ENCODE peak calls at places on chromosomes 16 and 17, in five cellular contexts. One of them, this sample, is unnamed.

GRCh38 chr17:31416503-31416923 is 25.0 kb downstream of the RAB11FIP4 start:
- DNase-seq in cardiac muscle cell: peak
- DNase-seq in body of pancreas: no peak
- DNase-seq in AG09319: no peak
- DNase-seq in HFF-Myc: no peak
- DNase-seq in this sample: no peak

GRCh38 chr17:50699410-50699809 is 8.3 kb downstream of the ANKRD40 start:
- DNase-seq in cardiac muscle cell: no peak
- DNase-seq in body of pancreas: no peak
- DNase-seq in AG09319: no peak
- DNase-seq in HFF-Myc: no peak
- DNase-seq in this sample: peak

GRCh38 chr17:73278465-73279453 is 17.1 kb upstream of the CPSF4L start:
- DNase-seq in cardiac muscle cell: peak
- DNase-seq in body of pancreas: peak
- DNase-seq in AG09319: no peak
- DNase-seq in HFF-Myc: no peak
- DNase-seq in this sample: no peak

GRCh38 chr16:23148513-23149266 is 562 bp downstream of the USP31 start:
- DNase-seq in cardiac muscle cell: peak
- DNase-seq in body of pancreas: peak
- DNase-seq in AG09319: no peak
- DNase-seq in HFF-Myc: no peak
- DNase-seq in this sample: peak

GRCh38 chr16:8878523-8878911 is 3.6 kb upstream of the LITAFD start:
- DNase-seq in cardiac muscle cell: no peak
- DNase-seq in body of pancreas: no peak
- DNase-seq in AG09319: no peak
- DNase-seq in HFF-Myc: no peak
- DNase-seq in this sample: peak

GRCh38 chr16:49858200-49859129 is 2.6 kb upstream of the ZNF423 start:
- DNase-seq in cardiac muscle cell: peak
- DNase-seq in body of pancreas: peak
- DNase-seq in AG09319: no peak
- DNase-seq in HFF-Myc: no peak
- DNase-seq in this sample: no peak

GRCh38 chr17:6470751-6471521 is 26.7 kb downstream of the PIMREG start:
- DNase-seq in cardiac muscle cell: no peak
- DNase-seq in body of pancreas: no peak
- DNase-seq in AG09319: no peak
- DNase-seq in HFF-Myc: no peak
- DNase-seq in this sample: no peak

GRCh38 chr17:7021993-7022778 is 664 bp upstream of the BCL6B start:
- DNase-seq in cardiac muscle cell: peak
- DNase-seq in body of pancreas: peak
- DNase-seq in AG09319: no peak
- DNase-seq in HFF-Myc: no peak
- DNase-seq in this sample: peak

GRCh38 chr17:72466199-72466598 is 345.4 kb downstream of the SOX9 start:
- DNase-seq in cardiac muscle cell: no peak
- DNase-seq in body of pancreas: no peak
- DNase-seq in AG09319: no peak
- DNase-seq in HFF-Myc: no peak
- DNase-seq in this sample: peak

GRCh38 chr16:47787695-47788094 is 326.6 kb downstream of the PHKB start:
- DNase-seq in cardiac muscle cell: peak
- DNase-seq in body of pancreas: no peak
- DNase-seq in AG09319: no peak
- DNase-seq in HFF-Myc: no peak
- DNase-seq in this sample: no peak

GRCh38 chr16:19674485-19674884 is 43.5 kb downstream of the KNOP1 start:
- DNase-seq in cardiac muscle cell: no peak
- DNase-seq in body of pancreas: no peak
- DNase-seq in AG09319: no peak
- DNase-seq in HFF-Myc: no peak
- DNase-seq in this sample: no peak

GRCh38 chr16:1564325-1564724 is 30.9 kb downstream of the TMEM204 start:
- DNase-seq in cardiac muscle cell: no peak
- DNase-seq in body of pancreas: no peak
- DNase-seq in AG09319: no peak
- DNase-seq in HFF-Myc: no peak
- DNase-seq in this sample: peak

GRCh38 chr17:80649672-80650338 is 105.2 kb downstream of the RPTOR start:
- DNase-seq in cardiac muscle cell: peak
- DNase-seq in body of pancreas: peak
- DNase-seq in AG09319: peak
- DNase-seq in HFF-Myc: peak
- DNase-seq in this sample: peak

GRCh38 chr17:50396261-50397110 is 837 bp downstream of the LRRC59 start:
- DNase-seq in cardiac muscle cell: peak
- DNase-seq in body of pancreas: peak
- DNase-seq in AG09319: peak
- DNase-seq in HFF-Myc: no peak
- DNase-seq in this sample: peak

GRCh38 chr17:44830359-44831269 is 527 bp upstream of the GJC1 start:
- DNase-seq in cardiac muscle cell: peak
- DNase-seq in body of pancreas: peak
- DNase-seq in AG09319: no peak
- DNase-seq in HFF-Myc: no peak
- DNase-seq in this sample: peak

GRCh38 chr17:45722161-45722560 is 62.0 kb upstream of the CRHR1 start:
- DNase-seq in cardiac muscle cell: peak
- DNase-seq in body of pancreas: peak
- DNase-seq in AG09319: no peak
- DNase-seq in HFF-Myc: no peak
- DNase-seq in this sample: peak

GRCh38 chr17:17416400-17417360 is 60.1 kb upstream of the MED9 start:
- DNase-seq in cardiac muscle cell: no peak
- DNase-seq in body of pancreas: peak
- DNase-seq in AG09319: peak
- DNase-seq in HFF-Myc: no peak
- DNase-seq in this sample: peak

GRCh38 chr17:75530837-75531723 is 5.6 kb downstream of the LLGL2 start:
- DNase-seq in cardiac muscle cell: no peak
- DNase-seq in body of pancreas: peak
- DNase-seq in AG09319: no peak
- DNase-seq in HFF-Myc: no peak
- DNase-seq in this sample: no peak

GRCh38 chr17:48294989-48295892 is 134.8 kb downstream of the SKAP1 start:
- DNase-seq in cardiac muscle cell: no peak
- DNase-seq in body of pancreas: no peak
- DNase-seq in AG09319: no peak
- DNase-seq in HFF-Myc: peak
- DNase-seq in this sample: no peak

GRCh38 chr16:85231959-85232358 is 119.7 kb upstream of the CIBAR2 start:
- DNase-seq in cardiac muscle cell: no peak
- DNase-seq in body of pancreas: no peak
- DNase-seq in AG09319: no peak
- DNase-seq in HFF-Myc: no peak
- DNase-seq in this sample: no peak

GRCh38 chr16:11698271-11698689 is 30.0 kb downstream of the SNN start:
- DNase-seq in cardiac muscle cell: no peak
- DNase-seq in body of pancreas: no peak
- DNase-seq in AG09319: no peak
- DNase-seq in HFF-Myc: no peak
- DNase-seq in this sample: no peak

GRCh38 chr16:17270683-17271109 is 200.1 kb downstream of the XYLT1 start:
- DNase-seq in cardiac muscle cell: no peak
- DNase-seq in body of pancreas: peak
- DNase-seq in AG09319: no peak
- DNase-seq in HFF-Myc: no peak
- DNase-seq in this sample: peak

GRCh38 chr17:42233994-42234393 is 39.7 kb upstream of the GHDC start:
- DNase-seq in cardiac muscle cell: no peak
- DNase-seq in body of pancreas: no peak
- DNase-seq in AG09319: no peak
- DNase-seq in HFF-Myc: no peak
- DNase-seq in this sample: no peak

GRCh38 chr16:50881331-50881830 is 139.5 kb downstream of the CYLD start:
- DNase-seq in cardiac muscle cell: no peak
- DNase-seq in body of pancreas: no peak
- DNase-seq in AG09319: no peak
- DNase-seq in HFF-Myc: no peak
- DNase-seq in this sample: no peak

GRCh38 chr16:12800751-12801308 is 2.9 kb downstream of the CPPED1 start:
- DNase-seq in cardiac muscle cell: no peak
- DNase-seq in body of pancreas: no peak
- DNase-seq in AG09319: no peak
- DNase-seq in HFF-Myc: no peak
- DNase-seq in this sample: no peak

GRCh38 chr17:39236981-39237441 is 11.3 kb upstream of the STAC2 start:
- DNase-seq in cardiac muscle cell: no peak
- DNase-seq in body of pancreas: no peak
- DNase-seq in AG09319: no peak
- DNase-seq in HFF-Myc: no peak
- DNase-seq in this sample: peak

GRCh38 chr17:27657620-27658019 is 26.6 kb downstream of the LGALS9 start:
- DNase-seq in cardiac muscle cell: peak
- DNase-seq in body of pancreas: no peak
- DNase-seq in AG09319: no peak
- DNase-seq in HFF-Myc: no peak
- DNase-seq in this sample: no peak

GRCh38 chr17:9266031-9266680 is 244.8 kb downstream of the NTN1 start:
- DNase-seq in cardiac muscle cell: no peak
- DNase-seq in body of pancreas: no peak
- DNase-seq in AG09319: no peak
- DNase-seq in HFF-Myc: no peak
- DNase-seq in this sample: no peak

GRCh38 chr17:44672479-44673093 is 16.3 kb downstream of the MEIOC start:
- DNase-seq in cardiac muscle cell: peak
- DNase-seq in body of pancreas: no peak
- DNase-seq in AG09319: no peak
- DNase-seq in HFF-Myc: no peak
- DNase-seq in this sample: no peak

DNA sequence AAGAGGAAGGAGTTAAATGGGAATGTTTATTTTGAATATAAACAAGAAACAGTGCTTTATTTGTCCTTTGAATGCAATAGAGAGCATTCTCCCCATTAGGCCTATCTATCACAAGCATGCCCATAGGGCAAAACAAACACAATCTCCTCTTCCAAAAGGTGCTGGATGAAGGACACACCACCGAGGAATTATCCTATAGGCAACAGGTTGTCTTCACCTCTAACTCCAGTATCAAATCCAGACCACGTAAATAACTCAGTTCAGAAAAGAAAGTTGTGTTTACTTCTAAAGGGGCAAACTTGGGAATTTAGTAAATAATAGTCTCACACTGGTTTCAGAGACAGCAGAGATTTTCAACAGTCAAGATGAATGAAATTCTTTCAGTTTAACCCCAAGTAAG is 83.7 kb upstream of the CLEC18B start:
- DNase-seq in cardiac muscle cell: no peak
- DNase-seq in body of pancreas: no peak
- DNase-seq in AG09319: no peak
- DNase-seq in HFF-Myc: no peak
- DNase-seq in this sample: no peak
- TF ChIP-seq CTCF in cardiac muscle cell: no peak
- TF ChIP-seq CTCF in body of pancreas: no peak
- TF ChIP-seq CTCF in AG09319: no peak
- TF ChIP-seq CTCF in HFF-Myc: no peak
- TF ChIP-seq CTCF in this sample: no peak

DNA sequence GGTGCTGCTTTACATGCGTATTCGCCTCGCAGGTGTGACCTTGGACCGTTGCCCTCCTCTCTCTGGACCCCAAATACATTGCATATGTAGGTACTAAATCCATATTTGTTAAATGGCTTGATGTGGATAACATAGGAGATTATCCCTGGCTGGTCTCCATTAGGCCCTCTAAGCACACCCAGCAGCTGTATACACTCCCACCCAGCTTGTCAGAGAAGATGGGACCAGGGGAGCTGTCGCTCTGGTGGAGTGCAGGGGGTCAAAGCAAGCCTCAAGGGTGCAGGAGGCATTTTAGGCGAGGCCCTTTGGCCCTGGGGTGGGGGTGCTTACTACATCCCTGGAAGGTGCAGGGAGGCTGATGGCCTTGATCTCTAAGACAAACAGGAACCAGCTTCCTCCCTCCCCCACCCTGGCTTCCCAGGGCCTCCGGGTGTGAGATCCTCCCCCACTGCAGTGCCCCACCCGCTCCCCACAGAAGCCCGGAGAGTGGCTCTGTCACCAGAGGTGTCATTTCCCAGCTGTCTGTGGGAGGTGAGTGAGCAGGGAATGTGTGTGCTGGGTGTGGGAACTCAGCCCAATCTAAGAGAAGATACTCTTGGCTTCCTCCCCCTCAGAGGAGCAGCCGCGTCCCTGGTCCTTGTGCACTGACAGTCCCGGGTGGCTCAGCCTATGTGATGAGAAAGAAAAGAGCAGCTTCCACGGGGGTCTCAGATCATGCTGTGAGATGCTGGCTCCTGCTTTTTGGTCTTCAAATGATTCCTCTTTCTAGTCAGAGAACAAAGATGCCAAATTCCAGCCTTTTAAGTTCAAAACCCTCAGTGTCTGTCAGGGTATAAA is 1.4 kb upstream of the VAMP2 start:
- DNase-seq in cardiac muscle cell: peak
- DNase-seq in body of pancreas: peak
- DNase-seq in AG09319: no peak
- DNase-seq in HFF-Myc: no peak
- DNase-seq in this sample: no peak
- TF ChIP-seq CTCF in cardiac muscle cell: no peak
- TF ChIP-seq CTCF in body of pancreas: no peak
- TF ChIP-seq CTCF in AG09319: no peak
- TF ChIP-seq CTCF in HFF-Myc: no peak
- TF ChIP-seq CTCF in this sample: no peak

DNA sequence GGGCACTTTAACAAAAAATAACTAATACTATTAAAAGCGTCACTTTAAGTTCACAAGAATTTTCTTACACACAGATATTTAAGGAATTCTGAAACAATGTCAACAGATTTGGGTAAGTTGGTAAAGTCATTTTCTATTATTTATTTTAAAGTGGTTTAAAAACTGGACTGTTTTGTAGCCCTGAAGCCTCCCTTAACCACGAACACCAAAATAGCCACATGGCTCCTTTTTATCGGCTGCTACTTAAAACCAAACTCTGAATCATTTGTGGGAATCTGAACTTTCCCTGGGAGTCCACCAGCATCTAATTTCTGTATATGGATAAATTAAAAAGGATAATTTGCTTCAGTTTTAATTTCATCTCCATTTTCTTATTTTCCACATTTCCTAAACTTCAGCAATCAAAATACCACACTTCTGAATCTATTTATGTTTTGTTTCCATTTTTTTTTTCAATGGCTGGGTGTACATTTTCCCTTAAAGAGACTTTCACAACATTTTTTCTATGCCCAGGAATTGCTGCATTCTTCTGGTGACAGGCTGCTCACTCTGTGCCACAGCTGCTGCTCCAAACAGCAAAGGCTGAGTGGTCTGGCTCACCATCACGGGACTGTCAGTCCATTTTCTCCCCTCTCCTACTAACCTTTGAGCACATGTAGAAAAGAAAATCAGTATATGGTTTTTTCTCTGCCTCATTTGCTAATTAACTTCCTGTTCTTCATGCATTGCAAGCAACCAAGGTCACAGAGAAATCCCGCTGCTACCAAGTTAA is 255.5 kb upstream of the KCNJ16 start:
- DNase-seq in cardiac muscle cell: no peak
- DNase-seq in body of pancreas: no peak
- DNase-seq in AG09319: peak
- DNase-seq in HFF-Myc: peak
- DNase-seq in this sample: no peak
- TF ChIP-seq CTCF in cardiac muscle cell: no peak
- TF ChIP-seq CTCF in body of pancreas: no peak
- TF ChIP-seq CTCF in AG09319: no peak
- TF ChIP-seq CTCF in HFF-Myc: no peak
- TF ChIP-seq CTCF in this sample: no peak

GRCh38 chr17:60586288-60586974 is 13.6 kb upstream of the PPM1D start:
- DNase-seq in cardiac muscle cell: peak
- DNase-seq in body of pancreas: peak
- DNase-seq in AG09319: no peak
- DNase-seq in HFF-Myc: no peak
- DNase-seq in this sample: no peak
- TF ChIP-seq CTCF in cardiac muscle cell: peak
- TF ChIP-seq CTCF in body of pancreas: peak
- TF ChIP-seq CTCF in AG09319: peak
- TF ChIP-seq CTCF in HFF-Myc: no peak
- TF ChIP-seq CTCF in this sample: peak